ENCODE peak calls at places on chromosomes 6 and 20, in five cellular contexts. L is IMR-90, V is fibroblast of lung, D is mammary epithelial cell, B is H9. T is an unnamed sample.

GRCh38 chr20:6008254-6008653 is 45.6 kb downstream of the LRRN4 start:
- DNase-seq in L (peak; percentile 92), V (peak; percentile 90), D (peak; percentile 96), B (no peak), T (peak; percentile 85)

GRCh38 chr6:101114703-101115102 is 233.6 kb upstream of the ASCC3 start:
- DNase-seq in L (peak; percentile 20), V (peak; percentile 27), D (peak; percentile 30), B (no peak), T (peak; percentile 17)

GRCh38 chr6:119079288-119079809 is 885 bp upstream of the FAM184A start:
- DNase-seq in L (peak; percentile 54), V (peak; percentile 43), D (peak; percentile 31), B (no peak), T (peak; percentile 28)

GRCh38 chr6:4351857-4352669 is 216.7 kb upstream of the ECI2 start:
- DNase-seq in L (peak; percentile 95), V (peak; percentile 96), D (peak; percentile 80), B (no peak), T (peak; percentile 94)

GRCh38 chr6:151482290-151482689 is 11.5 kb upstream of the CCDC170 start:
- DNase-seq in L (peak; percentile 52), V (peak; percentile 11), D (no peak), B (no peak), T (no peak)

GRCh38 chr20:10611357-10611756 is 62.4 kb downstream of the JAG1 start:
- DNase-seq in L (peak; percentile 66), V (peak; percentile 47), D (peak; percentile 57), B (peak; percentile 79), T (no peak)

GRCh38 chr20:37288091-37288490 is 1.4 kb upstream of the MANBAL start:
- DNase-seq in L (no peak), V (no peak), D (peak; percentile 55), B (no peak), T (no peak)

GRCh38 chr6:157047951-157048350 is 270.8 kb downstream of the ARID1B start:
- DNase-seq in L (peak; percentile 33), V (no peak), D (no peak), B (no peak), T (no peak)

GRCh38 chr6:46985943-46986342 is 56.2 kb downstream of the ADGRF1 start:
- DNase-seq in L (no peak), V (peak; percentile 48), D (peak; percentile 48), B (no peak), T (peak; percentile 28)

GRCh38 chr6:144898052-144898689 is 613.0 kb downstream of the UTRN start:
- DNase-seq in L (peak; percentile 54), V (peak; percentile 82), D (peak; percentile 80), B (no peak), T (peak; percentile 77)

GRCh38 chr6:12962995-12963394 is 246.4 kb downstream of the PHACTR1 start:
- DNase-seq in L (no peak), V (peak; percentile 39), D (no peak), B (no peak), T (peak; percentile 16)

GRCh38 chr6:141421378-141421777 is 711.3 kb upstream of the GJE1 start:
- DNase-seq in L (peak; percentile 85), V (peak; percentile 89), D (peak; percentile 80), B (no peak), T (peak; percentile 86)

GRCh38 chr20:20084296-20084752 is 32.0 kb downstream of the CFAP61 start:
- DNase-seq in L (no peak), V (no peak), D (no peak), B (no peak), T (no peak)
- H3K4me2 ChIP-seq in L (no peak overlapping the region), V (peak overlapping the region; percentile 35), D (peak overlapping the region; percentile 66), B (no peak overlapping the region), T (no peak overlapping the region)

GRCh38 chr6:24766685-24767462 is 7.9 kb upstream of the GMNN start:
- DNase-seq in L (peak; percentile 49), V (peak; percentile 30), D (peak; percentile 20), B (no peak), T (no peak)
- H3K4me2 ChIP-seq in L (no peak overlapping the region), V (no peak overlapping the region), D (no peak overlapping the region), B (no peak overlapping the region), T (no peak overlapping the region)

DNA sequence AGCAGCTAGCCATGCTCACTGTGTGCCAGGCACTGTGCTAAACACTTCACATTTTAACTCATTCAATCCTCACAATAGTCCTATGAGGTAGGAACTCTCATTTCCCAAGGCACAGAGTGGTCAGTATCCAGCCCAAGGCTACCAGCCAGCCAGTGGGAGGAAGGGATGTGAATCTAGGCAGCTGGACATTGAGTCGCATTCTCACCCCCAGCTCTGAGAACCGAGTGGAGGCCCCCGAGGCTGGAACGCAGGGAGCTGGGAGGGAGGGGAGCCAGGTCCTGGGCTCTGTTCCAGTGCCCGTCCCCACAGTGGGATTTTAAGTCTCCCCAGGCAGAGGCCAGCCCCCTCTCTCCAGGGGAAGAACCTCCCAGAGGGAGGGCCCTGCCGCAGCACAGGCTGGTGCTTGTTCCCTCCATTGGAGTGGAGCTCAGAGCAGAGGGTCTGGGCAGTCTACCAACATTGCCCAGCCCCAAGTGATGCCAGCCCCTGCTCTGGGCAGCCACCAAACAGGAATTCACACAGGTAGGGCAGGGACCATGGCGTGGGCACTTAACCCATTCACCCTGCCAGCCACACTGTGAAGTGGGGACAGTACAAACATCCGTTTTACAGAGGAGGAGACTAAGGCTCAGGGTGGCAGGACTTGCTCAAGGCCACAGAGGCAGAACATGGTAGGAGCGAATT is 131.3 kb downstream of the CEBPB start:
- DNase-seq in L (peak; percentile 72), V (peak; percentile 78), D (peak; percentile 57), B (no peak), T (peak; percentile 72)
- H3K4me2 ChIP-seq in L (peak overlapping the region; percentile 64), V (peak overlapping the region; percentile 34), D (peak overlapping the region; percentile 90), B (no peak overlapping the region), T (peak overlapping the region; percentile 76)

GRCh38 chr20:57396212-57396611 is 5.0 kb downstream of the RBM38 start:
- DNase-seq in L (no peak), V (no peak), D (no peak), B (no peak), T (no peak)
- H3K4me2 ChIP-seq in L (no peak overlapping the region), V (no peak overlapping the region), D (no peak overlapping the region), B (no peak overlapping the region), T (peak overlapping the region; percentile 66)

DNA sequence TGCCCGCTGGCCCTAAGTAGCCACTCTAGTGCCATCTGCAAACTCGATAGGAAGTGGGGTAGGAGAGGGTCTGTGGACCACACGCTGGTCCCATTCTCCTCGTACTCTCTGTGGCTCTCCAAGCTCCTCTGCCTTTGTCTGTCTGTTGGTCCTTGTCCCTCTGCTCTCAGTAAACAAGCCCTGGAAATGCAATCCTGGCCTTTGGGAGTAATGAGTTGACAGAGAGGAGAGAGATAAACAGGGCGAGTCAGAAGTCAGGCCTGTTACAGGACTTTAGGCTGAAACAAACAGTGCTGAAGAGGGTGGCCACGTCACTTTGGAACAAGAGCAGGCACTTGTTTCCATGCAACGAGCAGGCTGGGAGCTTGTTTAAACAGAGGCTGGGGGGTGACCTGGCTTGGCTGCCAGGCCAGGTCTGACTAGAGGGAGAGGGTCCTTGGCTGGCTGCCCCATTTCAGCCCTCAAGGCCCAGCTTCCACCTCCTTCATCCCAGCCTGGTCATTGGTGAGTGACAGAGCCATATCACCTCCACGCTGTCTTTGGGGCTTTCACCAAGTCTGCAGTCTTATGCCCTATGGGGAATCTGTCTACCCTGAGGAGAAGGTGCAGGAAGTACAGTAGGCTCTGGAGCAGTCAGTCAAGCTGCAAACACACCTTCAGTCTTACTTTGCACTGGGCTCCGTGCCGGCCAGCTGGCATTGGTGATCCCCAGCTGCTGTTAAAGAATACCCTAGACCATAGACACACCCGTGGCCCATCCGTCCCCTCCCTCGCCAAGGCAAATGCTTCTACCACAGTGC is 22.6 kb downstream of the FOXP4 start:
- DNase-seq in L (peak; percentile 49), V (peak; percentile 23), D (no peak), B (no peak), T (no peak)
- H3K4me2 ChIP-seq in L (no peak overlapping the region), V (no peak overlapping the region), D (no peak overlapping the region), B (no peak overlapping the region), T (no peak overlapping the region)

DNA sequence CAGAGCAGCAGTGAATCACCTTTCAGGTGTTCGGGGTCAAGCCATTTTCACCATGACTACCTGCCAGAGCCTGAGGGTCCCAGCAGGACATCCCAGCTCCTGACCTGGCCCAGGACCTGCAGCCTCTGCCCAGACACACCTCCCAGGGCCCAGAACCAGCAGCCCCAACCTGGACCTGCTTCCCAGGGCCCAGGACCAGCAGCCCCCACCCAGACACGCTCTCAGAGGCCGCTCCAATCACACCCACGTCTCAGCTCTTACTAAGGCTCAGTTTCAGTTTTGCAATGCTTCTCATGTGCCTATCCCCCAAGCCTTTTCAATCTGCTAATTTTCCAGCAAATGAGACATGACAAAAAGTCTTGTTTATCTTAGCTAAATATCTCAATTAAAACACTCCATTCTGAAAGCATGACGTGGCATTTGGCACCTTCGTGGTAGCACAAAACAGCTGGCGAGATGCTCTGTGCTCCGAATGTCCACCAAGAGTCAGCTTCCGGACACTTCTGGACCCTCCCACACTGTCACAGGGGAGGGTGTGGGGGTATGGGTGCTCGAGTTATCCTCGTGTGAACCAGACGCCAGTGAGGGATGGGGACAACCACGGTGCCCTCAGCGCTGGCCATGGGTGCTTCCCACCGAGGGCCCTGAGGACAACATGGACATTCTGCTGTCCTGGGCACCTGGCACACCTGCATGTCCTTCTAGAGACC is 253.2 kb downstream of the DLL1 start:
- DNase-seq in L (peak; percentile 1), V (no peak), D (peak; percentile 17), B (no peak), T (no peak)
- H3K4me2 ChIP-seq in L (no peak overlapping the region), V (peak overlapping the region; percentile 72), D (peak overlapping the region; percentile 26), B (no peak overlapping the region), T (no peak overlapping the region)

DNA sequence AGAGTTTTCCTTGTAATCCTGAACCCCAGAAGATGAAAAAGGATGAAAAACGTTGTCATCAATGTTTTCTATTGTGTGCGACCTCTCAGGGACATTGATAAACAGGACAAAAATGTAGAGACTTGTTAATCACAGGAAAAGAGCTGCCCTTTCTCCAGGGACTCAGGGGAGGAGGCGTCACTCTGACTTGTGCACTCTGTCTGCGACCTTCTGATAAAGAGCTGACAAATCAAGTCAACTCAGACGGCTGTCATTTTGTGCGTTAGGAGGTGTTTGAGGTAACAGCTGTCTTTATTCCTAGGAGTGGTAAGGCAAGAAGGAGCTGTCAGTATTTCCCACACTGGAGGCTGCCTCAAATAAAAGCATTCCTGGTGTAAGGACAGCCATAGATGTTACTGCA is 38.7 kb upstream of the NXT1 start:
- DNase-seq in L (no peak), V (no peak), D (no peak), B (no peak), T (no peak)
- H3K4me2 ChIP-seq in L (no peak overlapping the region), V (no peak overlapping the region), D (no peak overlapping the region), B (no peak overlapping the region), T (no peak overlapping the region)

DNA sequence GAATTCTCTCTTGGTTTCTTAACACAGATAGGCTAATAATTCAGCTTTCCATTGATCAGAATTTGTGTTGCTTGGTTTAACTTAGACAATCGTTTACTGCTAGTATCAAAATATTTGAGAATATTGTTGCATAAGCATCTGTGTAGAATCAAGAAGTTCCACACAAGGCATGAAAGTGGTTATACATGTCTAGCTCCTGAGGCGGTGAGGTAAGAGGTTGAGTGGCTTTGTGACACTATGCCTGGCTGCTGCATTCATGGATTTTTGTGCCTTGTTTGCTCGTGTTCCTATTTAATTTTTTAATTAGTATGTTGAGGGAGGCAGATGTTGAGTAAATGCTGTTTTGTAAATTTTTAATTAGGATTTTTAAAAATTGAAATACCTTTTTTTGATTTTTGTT is 10.2 kb downstream of the PKIB start:
- DNase-seq in L (no peak), V (no peak), D (no peak), B (no peak), T (no peak)
- H3K4me2 ChIP-seq in L (no peak overlapping the region), V (no peak overlapping the region), D (no peak overlapping the region), B (no peak overlapping the region), T (no peak overlapping the region)

T was measured in astrocyte.